ENCODE peak calls at places on chromosomes 5 and 9, in five cellular contexts. W is epithelial cell of prostate, O is GM06990, Z is G401, I is H4. K is an unnamed sample.

GRCh38 chr9:79617395-79617794 is 45.6 kb downstream of the TLE4 start:
- DNase-seq in I (no peak), O (no peak), W (no peak), Z (peak; percentile 62), K (no peak)

GRCh38 chr5:14895301-14895700 is 23.7 kb upstream of the ANKH start:
- DNase-seq in I (no peak), Z (no peak), O (no peak), W (no peak), K (no peak)

GRCh38 chr5:177107159-177107558 is 20.4 kb downstream of the FGFR4 start:
- DNase-seq in I (no peak), O (no peak), Z (no peak), W (no peak), K (no peak)

GRCh38 chr5:96745844-96746531 is 61.8 kb downstream of the ERAP1 start:
- DNase-seq in O (no peak), I (no peak), Z (no peak), W (no peak), K (no peak)

GRCh38 chr5:58240286-58240685 is 219.6 kb downstream of the PLK2 start:
- DNase-seq in W (no peak), Z (no peak), O (no peak), I (no peak), K (no peak)

GRCh38 chr9:20760246-20760901 is 76.3 kb downstream of the FOCAD start:
- DNase-seq in I (no peak), Z (no peak), W (no peak), O (no peak), K (no peak)

GRCh38 chr9:126494264-126494663 is 119.5 kb upstream of the LMX1B start:
- DNase-seq in O (no peak), Z (no peak), I (no peak), W (no peak), K (no peak)

GRCh38 chr9:116377179-116377790 is 223.7 kb downstream of the PAPPA start:
- DNase-seq in O (no peak), Z (no peak), W (peak; percentile 27), I (peak; percentile 54), K (no peak)

GRCh38 chr5:143219696-143220095 is 183.8 kb downstream of the NR3C1 start:
- DNase-seq in Z (no peak), W (no peak), O (no peak), I (no peak), K (no peak)

GRCh38 chr9:130157079-130157478 is 15.1 kb upstream of the NCS1 start:
- DNase-seq in W (no peak), I (no peak), O (no peak), Z (no peak), K (no peak)

GRCh38 chr5:14208071-14209021 is 65.2 kb downstream of the TRIO start:
- DNase-seq in I (peak; percentile 88), Z (no peak), W (peak; percentile 90), O (peak; percentile 72), K (peak; percentile 68)

GRCh38 chr9:129336601-129337286 is 158.7 kb upstream of the IER5L start:
- DNase-seq in I (no peak), O (peak; percentile 63), W (no peak), Z (peak; percentile 61), K (no peak)

GRCh38 chr9:107213561-107214028 is 69.5 kb upstream of the RAD23B start:
- DNase-seq in I (peak; percentile 93), O (peak; percentile 15), W (peak; percentile 64), Z (no peak), K (peak; percentile 60)

GRCh38 chr5:165630211-165630866 is 2124.9 kb downstream of the MAT2B start:
- DNase-seq in Z (peak; percentile 64), O (no peak), W (no peak), I (peak; percentile 72), K (no peak)

GRCh38 chr5:140432916-140433315 is 31.3 kb downstream of the ANKHD1 start:
- DNase-seq in W (no peak), O (no peak), Z (no peak), I (no peak), K (no peak)

GRCh38 chr5:40678021-40678939 is 1.4 kb upstream of the PTGER4 start:
- DNase-seq in Z (no peak), I (no peak), W (no peak), O (no peak), K (no peak)

GRCh38 chr5:33120671-33121070 is 320.1 kb upstream of the TARS1 start:
- DNase-seq in O (no peak), I (no peak), W (no peak), Z (no peak), K (no peak)

GRCh38 chr5:171288066-171288465 is 21.0 kb upstream of the TLX3 start:
- DNase-seq in W (no peak), I (peak; percentile 27), O (no peak), Z (no peak), K (no peak)

GRCh38 chr5:55540525-55540924 is 5.8 kb upstream of the PLPP1 start:
- DNase-seq in O (no peak), I (no peak), Z (no peak), W (no peak), K (no peak)

GRCh38 chr5:101678494-101679193 is 617.4 kb downstream of the SLCO4C1 start:
- DNase-seq in W (no peak), O (peak; percentile 4), Z (peak; percentile 30), I (peak; percentile 72), K (peak; percentile 25)

GRCh38 chr5:172451771-172452197 is 2.5 kb downstream of the SH3PXD2B start:
- DNase-seq in Z (peak; percentile 27), I (peak; percentile 48), W (peak; percentile 93), O (no peak), K (no peak)

GRCh38 chr9:114592356-114592755 is 4.8 kb downstream of the ATP6V1G1 start:
- DNase-seq in W (peak; percentile 78), Z (no peak), I (no peak), O (no peak), K (peak; percentile 48)

GRCh38 chr5:173909205-173909604 is 21.1 kb downstream of the CPEB4 start:
- DNase-seq in Z (peak; percentile 71), O (no peak), W (no peak), I (no peak), K (no peak)

GRCh38 chr9:38482918-38483592 is 58.8 kb upstream of the IGFBPL1 start:
- DNase-seq in Z (no peak), O (no peak), I (no peak), W (peak; percentile 33), K (peak; percentile 48)

GRCh38 chr9:27184556-27185351 is 75.7 kb downstream of the TEK start:
- DNase-seq in W (peak; percentile 33), O (no peak), Z (no peak), I (no peak), K (no peak)

GRCh38 chr9:19464764-19465570 is 56.2 kb downstream of the ACER2 start:
- DNase-seq in Z (peak; percentile 76), W (no peak), I (peak; percentile 69), O (peak; percentile 75), K (no peak)

GRCh38 chr9:32423371-32423770 is 38.9 kb downstream of the ACO1 start:
- DNase-seq in O (no peak), Z (no peak), W (no peak), I (peak; percentile 8), K (no peak)

GRCh38 chr9:37925786-37926736 is 22.1 kb upstream of the SLC25A51 start:
- DNase-seq in Z (no peak), W (no peak), I (no peak), O (no peak), K (no peak)

GRCh38 chr9:77927265-77927664 is 104.3 kb downstream of the GNAQ start:
- DNase-seq in W (no peak), O (no peak), I (peak; percentile 68), Z (no peak), K (no peak)

GRCh38 chr5:91069364-91069763 is 313.8 kb downstream of the ARRDC3 start:
- DNase-seq in O (no peak), W (no peak), Z (no peak), I (no peak), K (no peak)

GRCh38 chr5:147393866-147394265 is 116.0 kb downstream of the DPYSL3 start:
- DNase-seq in Z (no peak), O (no peak), I (no peak), W (no peak), K (no peak)

GRCh38 chr9:77946969-77947368 is 84.6 kb downstream of the GNAQ start:
- DNase-seq in O (no peak), I (peak; percentile 25), Z (no peak), W (no peak), K (no peak)

GRCh38 chr5:107557051-107557658 is 113.6 kb downstream of the EFNA5 start:
- DNase-seq in Z (no peak), O (no peak), I (peak; percentile 93), W (no peak), K (peak; percentile 61)

GRCh38 chr5:6832994-6833393 is 119.8 kb downstream of the TENT4A start:
- DNase-seq in I (no peak), W (no peak), O (no peak), Z (peak; percentile 81), K (no peak)

GRCh38 chr5:93604119-93604963 is 21.3 kb downstream of the NR2F1 start:
- DNase-seq in I (no peak), W (no peak), Z (peak; percentile 67), O (no peak), K (no peak)

GRCh38 chr9:137191691-137192447 is 3.4 kb downstream of the SSNA1 start:
- DNase-seq in I (no peak), W (no peak), O (no peak), Z (peak; percentile 44), K (no peak)